ENCODE peak calls at places on chromosomes 7 and 10, in eight cellular contexts. H is NCI-H226; O is GM19239; G is mesenchymal stem cell; Y is hypothalamus; J is stimulated activated CD8-positive, alpha-beta memory T cell treated with anti-CD3 and anti-CD28 coated beads, Interleukin-7, amount 100 ng/mL, for 1 hour; N is hippocampal formation; E is M059J. T is an unnamed sample.

GRCh38 chr10:122733450-122733849 is 33.8 kb upstream of the C10orf120 start:
- DNase-seq in J (no peak), N (no peak), Y (no peak), O (no peak), G (no peak), E (no peak), H (no peak), T (no peak)

GRCh38 chr7:95725170-95725569 is 47.2 kb upstream of the DYNC1I1 start:
- DNase-seq in O (no peak), H (no peak), J (no peak), G (no peak), N (no peak), Y (no peak), E (peak; percentile 30), T (no peak)

GRCh38 chr7:47536705-47537611 is 45.0 kb downstream of the TNS3 start:
- DNase-seq in O (no peak), H (no peak), G (peak; percentile 78), Y (no peak), J (no peak), N (no peak), E (peak; percentile 65), T (peak; percentile 86)

GRCh38 chr7:139055674-139056073 is 19.8 kb upstream of the ZC3HAV1L start:
- DNase-seq in J (no peak), Y (no peak), G (no peak), E (no peak), N (no peak), O (no peak), H (no peak), T (no peak)

GRCh38 chr10:75545333-75545732 is 113.9 kb downstream of the LRMDA start:
- DNase-seq in Y (no peak), E (no peak), H (no peak), O (no peak), J (no peak), G (no peak), N (no peak), T (no peak)

GRCh38 chr10:71795248-71795647 is 21.9 kb upstream of the VSIR start:
- DNase-seq in Y (no peak), N (no peak), H (no peak), O (no peak), G (peak; percentile 45), J (no peak), E (peak; percentile 20), T (no peak)

GRCh38 chr10:75111906-75112703 is 649 bp downstream of the SAMD8 start:
- DNase-seq in J (peak; percentile 11), N (peak; percentile 69), E (peak; percentile 71), O (no peak), H (peak; percentile 55), Y (peak; percentile 47), G (peak; percentile 77), T (no peak)

GRCh38 chr7:70000747-70001348 is 402.6 kb downstream of the AUTS2 start:
- DNase-seq in G (no peak), Y (no peak), N (peak; percentile 24), J (no peak), E (no peak), O (no peak), H (no peak), T (no peak)

GRCh38 chr10:133098426-133099124 is 10.9 kb downstream of the ADGRA1 start:
- DNase-seq in H (no peak), O (no peak), G (no peak), E (no peak), Y (no peak), N (no peak), J (no peak), T (no peak)

GRCh38 chr7:149624006-149624405 is 126.4 kb upstream of the ZNF746 start:
- DNase-seq in J (peak; percentile 17), N (no peak), Y (no peak), G (peak; percentile 34), O (no peak), E (peak; percentile 38), H (no peak), T (no peak)

GRCh38 chr10:114403545-114404161 is 649 bp downstream of the AFAP1L2 start:
- DNase-seq in J (no peak), G (peak; percentile 57), H (no peak), N (no peak), E (no peak), O (no peak), Y (no peak), T (no peak)

GRCh38 chr10:101095550-101096213 is 33.9 kb downstream of the KAZALD1 start:
- DNase-seq in H (peak; percentile 78), N (no peak), E (peak; percentile 60), Y (no peak), J (peak; percentile 57), O (peak; percentile 83), G (peak; percentile 60), T (peak; percentile 81)

GRCh38 chr10:24723386-24723787 is 300 bp downstream of the ARHGAP21 start:
- DNase-seq in Y (no peak), O (peak; percentile 36), N (no peak), E (peak; percentile 17), J (no peak), G (peak; percentile 63), H (peak; percentile 24), T (no peak)

GRCh38 chr10:59580257-59580863 is 129.3 kb downstream of the SLC16A9 start:
- DNase-seq in H (no peak), E (peak; percentile 23), O (no peak), J (no peak), N (peak; percentile 61), G (peak; percentile 54), Y (no peak), T (peak; percentile 38)

GRCh38 chr10:48533540-48533939 is 71.3 kb downstream of the ARHGAP22 start:
- DNase-seq in H (no peak), N (no peak), Y (no peak), E (no peak), O (no peak), J (no peak), G (no peak), T (no peak)

GRCh38 chr10:3054816-3055202 is 12.5 kb upstream of the PFKP start:
- DNase-seq in O (no peak), Y (no peak), E (no peak), G (no peak), J (no peak), H (no peak), N (no peak), T (no peak)

GRCh38 chr7:17368856-17369520 is 70.5 kb downstream of the AHR start:
- DNase-seq in O (no peak), N (no peak), Y (no peak), G (no peak), H (peak; percentile 75), J (no peak), E (no peak), T (no peak)

GRCh38 chr7:32036557-32036956 is 33.6 kb downstream of the PDE1C start:
- DNase-seq in H (peak; percentile 53), G (peak; percentile 61), E (peak; percentile 80), N (no peak), J (no peak), Y (no peak), O (no peak), T (peak; percentile 64)

GRCh38 chr7:82595176-82595575 is 151.6 kb upstream of the CACNA2D1 start:
- DNase-seq in J (no peak), H (no peak), Y (no peak), G (no peak), E (no peak), O (no peak), N (no peak), T (no peak)

GRCh38 chr7:133545613-133546012 is 292.7 kb downstream of the EXOC4 start:
- DNase-seq in H (peak; percentile 74), Y (no peak), O (no peak), N (no peak), G (peak; percentile 42), J (no peak), E (peak; percentile 39), T (peak; percentile 11)

GRCh38 chr7:153370092-153370491 is 610.5 kb downstream of the ACTR3B start:
- DNase-seq in Y (no peak), N (no peak), G (no peak), O (no peak), H (no peak), J (no peak), E (no peak), T (no peak)

GRCh38 chr7:26538216-26538615 is 246.6 kb downstream of the SNX10 start:
- DNase-seq in H (no peak), O (no peak), E (no peak), N (no peak), G (no peak), Y (no peak), J (no peak), T (no peak)

GRCh38 chr10:17084989-17085725 is 44.5 kb downstream of the CUBN start:
- DNase-seq in Y (no peak), G (no peak), E (no peak), J (no peak), H (no peak), O (no peak), N (no peak), T (no peak)

GRCh38 chr7:98933321-98933720 is 55.0 kb downstream of the TRRAP start:
- DNase-seq in E (no peak), J (no peak), O (no peak), G (no peak), N (no peak), H (no peak), Y (no peak), T (no peak)

GRCh38 chr7:43092819-43093218 is 19.6 kb upstream of the HECW1 start:
- DNase-seq in Y (no peak), J (no peak), G (no peak), H (no peak), N (no peak), O (no peak), E (no peak), T (no peak)

GRCh38 chr10:131252586-131253276 is 58.8 kb downstream of the TCERG1L start:
- DNase-seq in N (no peak), E (no peak), O (no peak), Y (no peak), J (no peak), H (no peak), G (no peak), T (no peak)

GRCh38 chr10:92789826-92790225 is 58.5 kb upstream of the EXOC6 start:
- DNase-seq in H (no peak), G (no peak), N (no peak), O (no peak), E (no peak), J (no peak), Y (no peak), T (no peak)

GRCh38 chr10:72298774-72299519 is 25.2 kb downstream of the DDIT4 start:
- DNase-seq in O (no peak), N (no peak), E (no peak), H (no peak), G (no peak), J (no peak), Y (no peak), T (peak; percentile 2)

GRCh38 chr7:127943541-127944521 is 87.4 kb downstream of the LRRC4 start:
- DNase-seq in E (no peak), O (no peak), H (no peak), Y (peak; percentile 11), J (no peak), N (peak; percentile 90), G (no peak), T (no peak)

GRCh38 chr7:27124096-27124978 is 6.2 kb downstream of the HOXA4 start:
- DNase-seq in G (peak; percentile 76), H (no peak), J (no peak), O (no peak), Y (no peak), N (no peak), E (no peak), T (no peak)

GRCh38 chr10:70163448-70163847 is 6.9 kb downstream of the SAR1A start:
- DNase-seq in N (no peak), Y (no peak), H (no peak), J (no peak), O (no peak), E (no peak), G (no peak), T (no peak)

GRCh38 chr7:129252133-129252532 is 27.3 kb downstream of the AHCYL2 start:
- DNase-seq in J (no peak), N (no peak), O (no peak), E (no peak), G (no peak), H (no peak), Y (no peak), T (no peak)

GRCh38 chr7:11786186-11786585 is 45.8 kb downstream of the THSD7A start:
- DNase-seq in G (no peak), H (no peak), Y (no peak), O (no peak), N (no peak), J (no peak), E (peak; percentile 55), T (peak; percentile 68)

GRCh38 chr10:12353399-12354027 is 4.2 kb downstream of the CAMK1D start:
- DNase-seq in E (no peak), J (no peak), O (no peak), H (no peak), G (no peak), N (no peak), Y (no peak), T (no peak)